ENCODE peak calls at places on chromosomes 3 and 15, in four cellular contexts. D is RWPE2; O is body of pancreas; I is CD8-positive, alpha-beta T cell. G is an unnamed sample.

GRCh38 chr3:64179249-64179648 is 46.0 kb downstream of the PRICKLE2 start:
- DNase-seq in D (no peak), O (no peak), I (no peak), G (no peak)

GRCh38 chr3:40871411-40871810 is 327.9 kb upstream of the CTNNB1 start:
- DNase-seq in D (no peak), O (no peak), I (no peak), G (no peak)

GRCh38 chr3:127714866-127715265 is 42.1 kb downstream of the ABTB1 start:
- DNase-seq in D (peak; percentile 19), O (no peak), I (no peak), G (no peak)

GRCh38 chr15:71647479-71647792 is 162.9 kb upstream of the NR2E3 start:
- DNase-seq in D (no peak), O (no peak), I (no peak), G (no peak)

GRCh38 chr15:35674873-35675781 is 129.2 kb upstream of the DPH6 start:
- DNase-seq in D (no peak), O (no peak), I (no peak), G (no peak)

GRCh38 chr3:101303836-101304235 is 16.5 kb downstream of the IMPG2 start:
- DNase-seq in D (no peak), O (no peak), I (no peak), G (no peak)

GRCh38 chr3:136266468-136266867 is 16.3 kb downstream of the PCCB start:
- DNase-seq in D (no peak), O (no peak), I (no peak), G (no peak)

GRCh38 chr3:106862067-106862466 is 515.2 kb upstream of the CCDC54 start:
- DNase-seq in D (no peak), O (no peak), I (no peak), G (no peak)

GRCh38 chr3:74121761-74122160 is 492.7 kb downstream of the CNTN3 start:
- DNase-seq in D (no peak), O (no peak), I (no peak), G (no peak)

GRCh38 chr15:79967331-79968182 is 3.4 kb downstream of the BCL2A1 start:
- DNase-seq in D (no peak), O (no peak), I (no peak), G (no peak)

GRCh38 chr3:8441969-8442559 is 59.6 kb upstream of the LMCD1 start:
- DNase-seq in D (no peak), O (no peak), I (no peak), G (peak; percentile 71)

DNA sequence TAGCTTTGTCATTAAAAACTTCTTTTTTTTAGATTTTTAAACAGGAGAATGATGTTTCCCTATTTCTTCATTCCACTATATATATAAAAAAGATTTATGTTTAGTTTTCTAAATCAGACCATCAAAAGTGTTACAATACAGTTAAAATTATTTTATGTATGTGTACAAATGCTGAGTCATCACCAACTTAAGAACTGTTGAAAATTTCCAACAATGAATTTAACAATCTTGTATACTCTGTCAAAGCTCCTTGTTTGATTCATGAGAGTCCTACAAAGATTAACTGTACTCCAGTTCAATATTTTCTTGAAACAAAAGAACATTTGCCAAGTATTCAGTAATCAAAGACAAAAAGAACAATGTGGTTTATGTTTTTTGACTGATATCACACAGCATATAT is 82.0 kb downstream of the POLQ start:
- DNase-seq in D (no peak), O (no peak), I (no peak), G (no peak)
- H3K36me3 ChIP-seq in D (peaks cover 78% of the 10 kb centered on the region), O (no peaks in the 10 kb centered on the region), I (no peaks in the 10 kb centered on the region), G (peaks cover 10% of the 10 kb centered on the region)

GRCh38 chr3:33505027-33505426 is 64.8 kb upstream of the UBP1 start:
- DNase-seq in D (no peak), O (no peak), I (no peak), G (no peak)
- H3K36me3 ChIP-seq in D (peaks cover 20% of the 10 kb centered on the region), O (peaks cover 4% of the 10 kb centered on the region), I (peaks cover 6% of the 10 kb centered on the region), G (no peaks in the 10 kb centered on the region)

GRCh38 chr15:74585857-74586256 is 29.8 kb upstream of the CLK3 start:
- DNase-seq in D (no peak), O (no peak), I (no peak), G (no peak)

GRCh38 chr15:74584204-74584603 is 31.4 kb upstream of the CLK3 start:
- DNase-seq in D (peak; percentile 38), O (no peak), I (no peak), G (no peak)

GRCh38 chr15:74584779-74585178 is 30.9 kb upstream of the CLK3 start:
- DNase-seq in D (peak; percentile 47), O (no peak), I (no peak), G (no peak)

GRCh38 chr15:74589826-74590225 is 25.8 kb upstream of the CLK3 start:
- DNase-seq in D (no peak), O (no peak), I (no peak), G (no peak)

GRCh38 chr15:74587924-74588323 is 27.7 kb upstream of the CLK3 start:
- DNase-seq in D (no peak), O (no peak), I (no peak), G (no peak)
- H3K36me3 ChIP-seq in D (peaks cover 52% of the 10 kb centered on the region), O (no peaks in the 10 kb centered on the region), I (peaks cover 34% of the 10 kb centered on the region), G (peaks cover 42% of the 10 kb centered on the region)

DNA sequence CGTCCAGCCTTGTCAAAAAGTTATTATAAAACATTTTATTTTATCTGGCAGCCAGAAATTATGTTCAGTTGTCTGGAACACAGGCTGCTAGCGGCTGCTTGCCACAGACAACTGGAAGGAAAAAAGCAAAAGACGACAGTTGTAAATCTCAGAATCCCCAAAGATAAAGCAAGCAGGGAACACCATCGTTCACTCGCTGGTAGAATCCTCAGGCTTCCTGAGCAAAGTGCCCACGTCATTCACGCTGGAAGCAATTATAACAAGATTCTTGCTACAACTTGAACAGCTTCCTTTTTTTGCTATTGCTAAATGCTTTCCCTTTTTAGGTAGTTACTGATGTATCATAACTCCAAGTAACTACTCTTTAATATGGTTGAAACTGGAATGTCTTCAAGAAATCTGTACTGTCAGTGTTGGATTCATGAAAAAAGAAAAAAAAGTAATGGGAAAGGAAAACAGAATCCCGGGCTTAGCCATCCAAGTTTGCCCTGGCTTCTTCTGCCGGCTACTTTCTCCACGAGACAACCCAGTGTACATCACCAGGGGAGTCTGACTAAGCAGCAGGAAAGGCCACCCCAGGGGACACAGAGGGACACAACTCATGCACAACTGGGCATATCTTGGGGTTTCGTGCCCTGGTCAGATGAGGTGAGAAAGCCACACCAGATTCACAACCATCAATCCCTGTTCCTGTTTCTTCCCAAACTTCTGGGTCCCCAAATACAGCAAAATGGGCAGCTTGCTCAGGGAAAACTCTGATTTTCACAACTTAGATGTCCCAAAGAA is 33.4 kb downstream of the ADAMTS17 start:
- DNase-seq in D (no peak), O (no peak), I (no peak), G (no peak)
- H3K36me3 ChIP-seq in D (no peaks in the 10 kb centered on the region), O (no peaks in the 10 kb centered on the region), I (no peaks in the 10 kb centered on the region), G (no peaks in the 10 kb centered on the region)

DNA sequence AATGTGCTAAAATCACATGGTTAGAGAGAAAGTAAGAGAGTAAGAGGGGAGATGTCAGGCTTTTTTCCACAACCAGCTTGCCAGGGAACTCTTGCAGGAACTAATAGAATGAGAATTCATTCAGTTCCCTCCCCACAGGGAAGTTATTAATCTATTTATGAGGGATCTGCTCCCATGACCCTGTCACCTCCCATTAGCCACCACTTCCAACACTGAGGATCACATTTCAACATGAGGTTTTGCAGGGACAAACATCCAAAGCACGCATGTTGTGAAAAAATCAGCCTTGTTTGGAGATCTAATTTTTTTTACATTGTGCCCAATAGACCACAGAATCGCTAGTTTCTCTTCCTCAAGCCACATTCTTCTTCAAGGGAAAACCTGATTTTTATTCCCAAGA is 904.0 kb downstream of the TBL1XR1 start:
- DNase-seq in D (no peak), O (no peak), I (no peak), G (no peak)
- H3K36me3 ChIP-seq in D (no peaks in the 10 kb centered on the region), O (no peaks in the 10 kb centered on the region), I (no peaks in the 10 kb centered on the region), G (no peaks in the 10 kb centered on the region)

GRCh38 chr3:58102371-58102750 is 94.1 kb downstream of the FLNB start:
- DNase-seq in D (no peak), O (no peak), I (no peak), G (no peak)

GRCh38 chr3:58101499-58102370 is 93.5 kb downstream of the FLNB start:
- DNase-seq in D (no peak), O (peak; percentile 71), I (no peak), G (no peak)

GRCh38 chr3:58099850-58100249 is 91.6 kb downstream of the FLNB start:
- DNase-seq in D (no peak), O (no peak), I (no peak), G (no peak)

GRCh38 chr3:58095471-58096145 is 87.4 kb downstream of the FLNB start:
- DNase-seq in D (no peak), O (no peak), I (no peak), G (no peak)

DNA sequence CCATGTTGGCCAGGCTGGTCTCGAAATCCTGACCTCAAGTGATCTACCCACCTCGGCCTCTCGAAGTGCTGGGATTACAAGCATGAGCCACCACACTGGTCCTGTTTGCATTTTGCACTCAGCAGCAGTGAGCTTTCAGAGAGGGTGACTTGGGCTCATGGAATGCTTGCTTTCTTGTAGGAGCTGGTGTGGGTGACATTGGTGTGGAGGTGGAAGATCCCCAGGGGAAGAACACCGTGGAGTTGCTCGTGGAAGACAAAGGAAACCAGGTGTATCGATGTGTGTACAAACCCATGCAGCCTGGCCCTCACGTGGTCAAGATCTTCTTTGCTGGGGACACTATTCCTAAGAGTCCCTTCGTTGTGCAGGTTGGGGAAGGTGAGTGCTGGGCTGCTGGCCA is 90.3 kb downstream of the FLNB start:
- DNase-seq in D (no peak), O (no peak), I (no peak), G (no peak)
- H3K36me3 ChIP-seq in D (peaks cover 97% of the 10 kb centered on the region), O (peaks cover 18% of the 10 kb centered on the region), I (peaks cover 12% of the 10 kb centered on the region), G (peaks cover 23% of the 10 kb centered on the region)

GRCh38 chr15:90918034-90918788 is 14.1 kb downstream of the HDDC3 start:
- DNase-seq in D (no peak), O (no peak), I (no peak), G (no peak)
- H3K36me3 ChIP-seq in D (peaks cover 16% of the 10 kb centered on the region), O (peaks cover 56% of the 10 kb centered on the region), I (peaks cover 58% of the 10 kb centered on the region), G (no peaks in the 10 kb centered on the region)

GRCh38 chr15:90432253-90432652 is 44.2 kb downstream of the IQGAP1 start:
- DNase-seq in D (no peak), O (no peak), I (no peak), G (no peak)

GRCh38 chr15:90439946-90440345 is 51.9 kb downstream of the IQGAP1 start:
- DNase-seq in D (no peak), O (no peak), I (no peak), G (no peak)

GRCh38 chr15:90437516-90437915 is 49.5 kb downstream of the IQGAP1 start:
- DNase-seq in D (no peak), O (no peak), I (no peak), G (no peak)

GRCh38 chr15:90436952-90437351 is 48.9 kb downstream of the IQGAP1 start:
- DNase-seq in D (no peak), O (no peak), I (no peak), G (no peak)

GRCh38 chr15:90435652-90436337 is 47.8 kb downstream of the IQGAP1 start:
- DNase-seq in D (no peak), O (no peak), I (no peak), G (no peak)
- H3K36me3 ChIP-seq in D (peaks cover 85% of the 10 kb centered on the region), O (peaks cover 2% of the 10 kb centered on the region), I (peaks cover 8% of the 10 kb centered on the region), G (no peaks in the 10 kb centered on the region)

GRCh38 chr3:14181253-14181652 is 2.6 kb downstream of the LSM3 start:
- DNase-seq in D (no peak), O (no peak), I (no peak), G (no peak)

GRCh38 chr3:14183015-14183577 is 4.5 kb downstream of the LSM3 start:
- DNase-seq in D (no peak), O (no peak), I (no peak), G (no peak)

GRCh38 chr3:14188367-14188766 is 9.8 kb downstream of the LSM3 start:
- DNase-seq in D (no peak), O (no peak), I (no peak), G (no peak)

GRCh38 chr3:14187059-14187458 is 8.4 kb downstream of the LSM3 start:
- DNase-seq in D (no peak), O (no peak), I (no peak), G (no peak)
- H3K36me3 ChIP-seq in D (peaks cover 75% of the 10 kb centered on the region), O (peaks cover 10% of the 10 kb centered on the region), I (peaks cover 13% of the 10 kb centered on the region), G (peaks cover 4% of the 10 kb centered on the region)

G was measured in iPS DF 6.9.